ENCODE peak calls at places on chromosome 10, in eight cellular contexts. N, M, J, S, K, L, F and W are unnamed samples.

GRCh38 chr10:126804396-126804795 is 100.8 kb upstream of the DOCK1 start:
- DNase-seq in S (no peak), J (no peak), M (no peak), L (no peak), F (no peak), K (no peak), N (no peak), W (no peak)

GRCh38 chr10:111034598-111035310 is 42.1 kb upstream of the ADRA2A start:
- DNase-seq in L (peak), S (no peak), M (no peak), N (no peak), F (no peak), J (no peak), K (no peak), W (peak)

GRCh38 chr10:80529604-80530003 is 8.1 kb upstream of the SH2D4B start:
- DNase-seq in F (no peak), K (no peak), S (peak), L (no peak), M (no peak), J (no peak), N (no peak), W (no peak)

GRCh38 chr10:108911814-108912541 is 1011.3 kb downstream of the XPNPEP1 start:
- DNase-seq in F (no peak), M (peak), L (peak), N (peak), J (no peak), S (no peak), K (peak), W (peak)

GRCh38 chr10:98028168-98028770 is 2.2 kb downstream of the CRTAC1 start:
- DNase-seq in N (peak), S (peak), J (no peak), F (peak), K (peak), M (peak), L (no peak), W (peak)

GRCh38 chr10:101940916-101941315 is 97.3 kb upstream of the KCNIP2 start:
- DNase-seq in K (no peak), M (peak), L (peak), F (no peak), J (no peak), S (no peak), N (no peak), W (no peak)

GRCh38 chr10:32232378-32232777 is 114.6 kb downstream of the EPC1 start:
- DNase-seq in N (peak), J (no peak), M (no peak), F (no peak), S (no peak), L (no peak), K (no peak), W (no peak)

GRCh38 chr10:13388478-13388877 is 40.4 kb upstream of the SEPHS1 start:
- DNase-seq in S (no peak), F (no peak), M (no peak), J (no peak), K (no peak), N (no peak), L (no peak), W (no peak)

GRCh38 chr10:22536620-22537019 is 177.8 kb downstream of the PIP4K2A start:
- DNase-seq in M (no peak), K (no peak), L (no peak), S (no peak), J (no peak), F (no peak), N (no peak), W (no peak)

GRCh38 chr10:77180794-77181193 is 456.8 kb downstream of the KCNMA1 start:
- DNase-seq in F (no peak), K (no peak), S (no peak), M (no peak), L (peak), J (no peak), N (no peak), W (no peak)

GRCh38 chr10:77086081-77086480 is 551.5 kb downstream of the KCNMA1 start:
- DNase-seq in S (no peak), M (no peak), F (no peak), N (no peak), L (no peak), J (no peak), K (no peak), W (no peak)

GRCh38 chr10:91220954-91221696 is 662 bp downstream of the PCGF5 start:
- DNase-seq in M (peak), N (peak), K (no peak), S (peak), J (no peak), L (no peak), F (peak), W (peak)